ENCODE peak calls at places on chromosome 22, in five cellular contexts. M is stimulated activated CD4-positive, alpha-beta T cell treated with anti-CD3 and anti-CD28 coated beads, TNF-alpha, amount 100 ng/mL, for 48 hours; K is activated T-cell treated with anti-CD3 and anti-CD28 coated beads for 1 hour; F is NCI-H1436; Q is chondrocyte. Z is an unnamed sample.

GRCh38 chr22:33747029-33747428 is 173.2 kb downstream of the LARGE1 start:
- DNase-seq in M (no peak), K (no peak), F (no peak), Q (no peak), Z (no peak)

GRCh38 chr22:43315687-43316217 is 27.4 kb downstream of the SCUBE1 start:
- DNase-seq in M (no peak), K (no peak), F (peak), Q (no peak), Z (no peak)

GRCh38 chr22:37803195-37803635 is 4.5 kb upstream of the GCAT start:
- DNase-seq in M (no peak), K (no peak), F (no peak), Q (no peak), Z (no peak)

GRCh38 chr22:29786026-29786425 is 18.9 kb downstream of the UQCR10 start:
- DNase-seq in M (no peak), K (no peak), F (no peak), Q (no peak), Z (no peak)

GRCh38 chr22:36295247-36295646 is 42.3 kb downstream of the APOL1 start:
- DNase-seq in M (no peak), K (no peak), F (no peak), Q (peak), Z (no peak)

GRCh38 chr22:24428751-24429410 is 1.5 kb downstream of the ADORA2A start:
- DNase-seq in M (no peak), K (no peak), F (no peak), Q (peak), Z (no peak)

GRCh38 chr22:21569459-21570161 is 2.1 kb downstream of the UBE2L3 start:
- DNase-seq in M (no peak), K (no peak), F (no peak), Q (no peak), Z (no peak)

GRCh38 chr22:46538816-46539163 is 1.4 kb upstream of the CELSR1 start:
- DNase-seq in M (no peak), K (no peak), F (no peak), Q (no peak), Z (no peak)

GRCh38 chr22:20591295-20591645 is 83.9 kb downstream of the MED15 start:
- DNase-seq in M (no peak), K (no peak), F (no peak), Q (peak), Z (no peak)

GRCh38 chr22:41215926-41216325 is 10.8 kb downstream of the L3MBTL2 start:
- DNase-seq in M (no peak), K (no peak), F (no peak), Q (no peak), Z (no peak)

GRCh38 chr22:47872761-47873535 is 1110.5 kb downstream of the TBC1D22A start:
- DNase-seq in M (no peak), K (no peak), F (no peak), Q (no peak), Z (no peak)

GRCh38 chr22:40176921-40177737 is 596 bp upstream of the TNRC6B start:
- DNase-seq in M (peak), K (peak), F (no peak), Q (no peak), Z (peak)

GRCh38 chr22:43313497-43314474 is 29.4 kb downstream of the SCUBE1 start:
- DNase-seq in M (no peak), K (no peak), F (peak), Q (no peak), Z (no peak)

GRCh38 chr22:24160546-24160945 is 20.7 kb upstream of the SUSD2 start:
- DNase-seq in M (no peak), K (no peak), F (no peak), Q (no peak), Z (no peak)

GRCh38 chr22:37231406-37232139 is 12.5 kb downstream of the RAC2 start:
- DNase-seq in M (no peak), K (no peak), F (no peak), Q (peak), Z (no peak)

GRCh38 chr22:38135133-38135706 is 24.7 kb upstream of the BAIAP2L2 start:
- DNase-seq in M (no peak), K (no peak), F (no peak), Q (no peak), Z (no peak)

GRCh38 chr22:32531955-32532818 is 57.6 kb downstream of the FBXO7 start:
- DNase-seq in M (no peak), K (no peak), F (no peak), Q (peak), Z (no peak)

GRCh38 chr22:40221055-40221414 is 43.3 kb downstream of the TNRC6B start:
- DNase-seq in M (no peak), K (no peak), F (no peak), Q (no peak), Z (no peak)